ENCODE peak calls at places on chromosomes 6 and 20, in four cellular contexts. S is body of pancreas, T is B cell, W is HFFc6. X is an unnamed sample.

GRCh38 chr6:75098709-75099108 is 107.1 kb downstream of the COL12A1 start:
- DNase-seq in T (no peak), W (peak), S (peak), X (peak)

GRCh38 chr6:94468830-94469229 is 1049.5 kb upstream of the EPHA7 start:
- DNase-seq in W (no peak), S (no peak), T (no peak), X (no peak)

GRCh38 chr6:11043961-11044711 is at the start of gene ELOVL2:
- DNase-seq in S (peak), W (peak), T (peak), X (peak)

GRCh38 chr6:163001341-163001740 is 273.6 kb downstream of the PACRG start:
- DNase-seq in T (no peak), S (no peak), W (peak), X (peak)

GRCh38 chr6:99187429-99187828 is 162.0 kb downstream of the FAXC start:
- DNase-seq in S (no peak), T (no peak), W (no peak), X (peak)

GRCh38 chr20:7851031-7851490 is 89.2 kb downstream of the HAO1 start:
- DNase-seq in W (peak), S (no peak), T (no peak), X (peak)

GRCh38 chr6:37077459-37078296 is 72.2 kb downstream of the FGD2 start:
- DNase-seq in S (peak), W (peak), T (no peak), X (peak)

GRCh38 chr20:21430031-21430430 is 32.7 kb upstream of the NKX2-4 start:
- DNase-seq in T (no peak), S (no peak), W (no peak), X (no peak)

GRCh38 chr6:138815797-138816528 is 20.1 kb downstream of the ECT2L start:
- DNase-seq in S (no peak), W (peak), T (peak), X (peak)

GRCh38 chr6:170505306-170505705 is 47.8 kb downstream of the PSMB1 start:
- DNase-seq in T (no peak), W (no peak), S (no peak), X (no peak)

GRCh38 chr20:44603327-44603726 is 20.9 kb downstream of the PKIG start:
- DNase-seq in W (no peak), S (no peak), T (no peak), X (no peak)
- TF ChIP-seq CTCF in W (peak), S (no peak), T (no peak), X (no peak)

DNA sequence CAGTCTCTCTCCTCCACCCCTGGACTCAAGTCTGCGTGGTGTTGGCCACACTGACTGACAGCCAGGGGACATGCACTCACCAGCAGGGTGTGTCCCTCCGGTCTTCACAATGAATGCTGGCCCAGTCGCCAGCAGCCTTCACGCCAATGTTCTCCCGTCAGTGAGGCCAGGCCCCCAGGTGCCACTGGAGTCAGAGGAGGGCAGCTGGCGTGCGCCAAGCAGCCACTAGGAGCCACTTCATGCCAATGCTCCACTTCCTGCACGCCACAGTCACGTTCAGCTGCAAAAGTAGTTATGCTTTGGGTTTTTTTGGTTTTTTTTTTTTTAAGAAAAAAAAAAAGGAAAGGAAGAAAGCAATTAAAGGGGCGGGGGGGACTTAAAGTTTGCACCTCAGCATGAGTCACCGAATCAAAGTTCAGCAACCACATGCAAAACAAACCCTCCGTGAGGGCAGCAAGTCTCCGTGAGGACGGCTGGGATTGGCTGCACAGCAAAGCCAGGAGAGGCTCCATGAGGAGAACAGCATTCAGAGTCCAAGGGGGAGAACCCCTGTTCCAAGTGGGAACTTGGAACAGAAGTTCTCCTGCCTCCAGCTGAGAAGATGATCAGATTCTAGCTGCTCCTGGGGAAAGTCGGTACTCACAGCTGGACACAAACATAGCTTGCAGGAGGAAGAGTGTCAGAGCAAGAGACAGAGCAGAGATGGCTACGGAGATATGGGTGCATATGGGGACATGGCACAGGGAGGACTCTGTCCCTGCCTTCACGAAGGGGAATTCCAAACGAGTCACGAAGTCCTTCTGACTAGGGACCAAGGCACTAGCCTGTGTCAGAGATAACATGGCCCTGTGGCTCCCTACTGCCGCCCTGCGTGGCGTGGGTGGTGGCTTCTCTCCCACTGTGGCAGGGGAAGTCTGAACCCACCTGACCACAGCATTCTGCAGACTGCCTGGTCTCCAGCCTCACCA is at the start of gene ZC3H12D:
- DNase-seq in T (peak), S (no peak), W (peak), X (no peak)
- TF ChIP-seq CTCF in T (peak), S (no peak), W (peak), X (no peak)

DNA sequence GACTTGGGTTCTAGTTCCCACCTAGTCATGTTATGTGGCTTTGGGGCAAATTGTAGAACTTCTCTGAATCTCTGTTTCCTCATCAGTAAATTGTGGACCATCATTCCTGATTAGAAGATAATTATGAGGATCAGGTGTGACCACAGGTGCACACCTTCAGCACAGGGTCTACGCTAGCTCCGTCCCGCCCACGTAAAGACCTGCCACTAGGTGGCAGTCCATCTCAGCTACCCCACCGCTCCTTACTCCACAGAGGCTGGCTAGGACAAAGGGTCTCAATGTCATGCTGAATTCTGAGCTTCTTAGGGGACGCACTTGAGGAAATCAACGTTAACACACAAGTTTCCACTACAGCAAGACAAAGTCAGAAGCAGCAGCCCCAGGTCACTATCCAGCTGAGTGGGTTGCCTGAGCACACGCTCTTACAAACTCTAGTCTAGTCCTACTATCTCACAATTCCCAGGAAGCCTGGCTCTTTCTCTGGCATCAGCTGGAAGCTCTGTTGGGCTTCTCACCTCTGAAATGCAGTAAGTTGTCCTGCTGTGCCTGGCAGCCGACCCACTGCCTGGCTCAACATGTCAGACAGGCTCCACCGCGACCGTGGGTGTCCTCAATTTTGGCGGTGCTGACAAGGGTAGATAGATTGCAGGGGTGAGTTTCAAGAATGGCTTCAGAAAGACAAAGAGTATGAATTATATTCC is 2.0 kb upstream of the PLCG1 start:
- DNase-seq in T (peak), W (no peak), S (peak), X (peak)
- TF ChIP-seq CTCF in T (peak), W (peak), S (peak), X (peak)

GRCh38 chr20:43235998-43236397 is 46.3 kb upstream of the PTPRT start:
- DNase-seq in S (no peak), T (no peak), W (no peak), X (no peak)

GRCh38 chr20:43237651-43238050 is 47.9 kb upstream of the PTPRT start:
- DNase-seq in T (no peak), W (no peak), S (no peak), X (no peak)

GRCh38 chr20:43229696-43230095 is 40.0 kb upstream of the PTPRT start:
- DNase-seq in S (no peak), T (no peak), W (no peak), X (no peak)

DNA sequence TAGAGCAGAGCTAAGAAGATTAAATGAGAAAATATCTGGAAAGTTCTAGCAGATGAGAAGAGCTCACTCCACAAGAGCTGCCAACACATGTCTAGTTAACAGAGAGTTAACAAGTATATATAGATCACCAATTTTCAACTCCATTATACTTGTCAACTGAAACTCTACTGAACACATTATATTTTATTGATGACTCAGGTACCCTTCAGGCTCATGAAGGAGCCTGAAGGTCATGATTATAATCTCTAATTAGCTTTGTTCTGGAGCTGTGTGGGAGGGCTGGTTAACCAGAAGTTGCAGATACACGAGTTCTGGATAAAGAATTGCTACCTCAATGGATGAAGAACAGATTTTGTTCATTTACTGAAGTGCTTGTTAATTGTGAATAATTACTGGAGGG is 42.1 kb upstream of the PTPRT start:
- DNase-seq in W (no peak), T (no peak), S (no peak), X (no peak)
- TF ChIP-seq CTCF in W (no peak), T (no peak), S (no peak), X (no peak)

DNA sequence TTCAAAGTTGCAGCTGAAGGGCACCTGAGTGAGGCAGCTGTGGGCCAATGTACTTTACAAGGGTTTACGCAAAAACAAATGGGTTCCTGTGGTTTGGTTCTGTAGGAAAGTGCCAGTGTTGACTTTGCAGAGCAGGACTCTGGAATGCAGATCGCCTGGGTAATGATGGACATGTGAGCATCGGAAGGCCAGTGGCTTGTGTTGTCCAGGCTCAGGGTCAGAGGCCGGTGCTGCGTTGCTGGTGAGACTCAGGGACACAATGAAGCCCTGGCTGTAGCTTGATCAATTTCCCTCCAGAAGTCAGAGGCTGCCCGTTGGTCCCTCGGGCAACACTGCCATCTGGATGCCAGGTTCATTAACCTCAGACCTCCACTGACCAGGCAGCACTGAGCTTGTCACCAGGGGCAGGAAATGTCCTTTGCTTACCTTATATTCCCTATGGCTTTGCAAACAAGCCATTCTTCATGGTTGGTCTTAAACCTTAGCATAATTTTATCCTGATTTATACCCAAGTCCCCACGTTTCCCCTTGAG is 753.4 kb downstream of the QKI start:
- DNase-seq in W (no peak), T (no peak), S (no peak), X (no peak)
- TF ChIP-seq CTCF in W (no peak), T (no peak), S (no peak), X (no peak)

GRCh38 chr20:1912646-1913045 is 17.4 kb downstream of the SIRPA start:
- DNase-seq in S (no peak), W (no peak), T (no peak), X (no peak)

GRCh38 chr20:1908191-1908590 is 13.0 kb downstream of the SIRPA start:
- DNase-seq in T (no peak), S (no peak), W (no peak), X (no peak)

GRCh38 chr20:1909097-1909496 is 13.9 kb downstream of the SIRPA start:
- DNase-seq in S (no peak), W (no peak), T (no peak), X (no peak)

GRCh38 chr20:1912056-1912455 is 16.8 kb downstream of the SIRPA start:
- DNase-seq in S (no peak), W (no peak), T (no peak), X (no peak)

GRCh38 chr20:1911536-1911935 is 16.3 kb downstream of the SIRPA start:
- DNase-seq in S (no peak), W (no peak), T (no peak), X (no peak)
- TF ChIP-seq CTCF in S (no peak), W (no peak), T (no peak), X (no peak)

DNA sequence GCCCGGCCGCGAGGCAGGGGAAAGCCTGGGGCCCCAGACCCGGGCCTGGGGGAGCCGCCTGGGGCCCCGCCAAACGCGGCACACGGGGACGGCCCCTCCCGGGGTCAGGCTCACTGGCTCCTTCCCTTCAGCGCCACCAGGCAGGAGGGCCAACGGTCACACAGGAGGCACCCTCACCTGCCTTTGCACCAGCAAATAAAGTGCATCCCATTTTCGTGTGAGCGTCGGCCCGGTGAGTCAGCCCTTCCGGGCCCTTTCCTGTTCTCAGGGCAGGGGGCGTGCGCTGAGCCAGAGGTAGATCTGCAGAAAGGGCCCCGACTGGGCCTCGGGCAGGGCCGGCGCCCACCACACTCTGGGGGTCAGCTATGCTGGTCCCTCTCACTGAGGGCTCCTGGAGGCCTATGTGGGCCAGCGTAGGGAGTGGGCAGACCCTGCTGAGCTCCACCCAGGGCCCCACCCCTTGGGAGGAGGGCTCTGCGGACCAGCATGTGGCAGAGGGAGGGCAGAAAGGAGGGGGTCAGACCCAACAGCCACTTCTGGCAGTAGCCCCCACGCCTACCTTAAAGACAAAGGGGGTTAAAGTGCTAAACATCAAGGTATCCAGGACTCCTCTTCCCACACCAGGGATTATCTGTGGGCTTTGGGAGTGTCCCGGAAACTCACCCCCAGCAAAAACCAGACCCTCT is 931 bp upstream of the UCKL1 start:
- DNase-seq in S (peak), W (peak), T (peak), X (peak)
- TF ChIP-seq CTCF in S (no peak), W (peak), T (no peak), X (no peak)

DNA sequence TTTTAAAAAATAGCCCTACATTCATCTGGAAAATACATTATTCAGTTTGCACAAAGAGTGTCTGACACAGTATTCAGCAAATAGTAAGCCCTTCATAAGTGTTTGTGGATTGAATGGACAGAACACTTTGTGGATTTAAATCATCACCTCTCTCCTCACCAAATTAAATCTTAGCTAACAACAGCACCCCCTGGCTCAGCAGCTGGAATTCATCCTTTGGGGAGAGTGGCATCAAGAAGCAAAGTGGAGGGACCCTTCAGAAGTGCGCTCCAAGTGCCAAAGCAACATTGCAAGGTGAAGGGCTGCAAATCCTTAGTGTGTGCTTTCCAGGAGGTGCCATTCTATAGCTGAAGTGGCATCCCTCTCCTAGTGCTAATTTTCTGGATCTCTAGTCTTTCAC is 891.9 kb downstream of the C6orf118 start:
- DNase-seq in S (no peak), T (no peak), W (no peak), X (no peak)
- TF ChIP-seq CTCF in S (no peak), T (no peak), W (no peak), X (no peak)